ENCODE peak calls at places on chromosomes 7 and 10, in ten cellular contexts. N is lower leg skin, W is left ventricle myocardium inferior, S is choroid plexus epithelial cell, I is Peyer's patch, U is NAMALWA, H is HFF-Myc, J is tibial artery, C is A172, D is aorta. M is an unnamed sample.

GRCh38 chr7:114819629-114820362 is 102.1 kb upstream of the MDFIC start:
- DNase-seq in U (no peak), D (no peak), N (no peak), I (no peak), J (no peak), H (peak), S (peak), W (no peak), C (peak), M (no peak)

GRCh38 chr10:4941540-4942330 is 21.5 kb upstream of the AKR1C1 start:
- DNase-seq in J (no peak), D (no peak), N (no peak), S (no peak), C (peak), I (no peak), U (no peak), H (no peak), W (no peak), M (no peak)

GRCh38 chr10:3936422-3937040 is 151.5 kb upstream of the KLF6 start:
- DNase-seq in W (no peak), N (peak), S (no peak), U (no peak), D (no peak), I (no peak), H (no peak), C (no peak), J (no peak), M (no peak)

GRCh38 chr7:80284848-80285247 is 150.2 kb downstream of the GNAI1 start:
- DNase-seq in C (peak), N (no peak), J (no peak), S (peak), W (no peak), I (no peak), H (no peak), U (no peak), D (no peak), M (no peak)

GRCh38 chr7:23410446-23411183 is 59.7 kb downstream of the IGF2BP3 start:
- DNase-seq in N (no peak), W (no peak), U (peak), J (no peak), D (no peak), C (no peak), S (no peak), I (no peak), H (no peak), M (no peak)

GRCh38 chr7:54145716-54146115 is 396.5 kb upstream of the VSTM2A start:
- DNase-seq in H (no peak), W (no peak), N (no peak), J (no peak), I (no peak), D (no peak), C (no peak), U (no peak), S (no peak), M (no peak)

GRCh38 chr7:157818701-157819516 is 482.1 kb downstream of the DNAJB6 start:
- DNase-seq in C (no peak), S (no peak), J (no peak), U (no peak), I (no peak), N (no peak), D (peak), W (no peak), H (no peak), M (no peak)

GRCh38 chr10:6786579-6787031 is 206.5 kb upstream of the PRKCQ start:
- DNase-seq in N (no peak), W (no peak), H (peak), S (peak), C (peak), D (no peak), U (no peak), I (no peak), J (no peak), M (peak)

GRCh38 chr10:14740684-14741247 is 33.9 kb downstream of the FAM107B start:
- DNase-seq in I (no peak), W (no peak), D (no peak), J (no peak), H (no peak), S (peak), N (no peak), C (no peak), U (peak), M (no peak)

GRCh38 chr10:99827906-99828305 is 45.5 kb downstream of the ABCC2 start:
- DNase-seq in U (no peak), C (no peak), D (no peak), I (no peak), H (peak), S (peak), J (no peak), W (no peak), N (no peak), M (no peak)

GRCh38 chr7:148662646-148663045 is 36.1 kb upstream of the CUL1 start:
- DNase-seq in C (peak), H (no peak), S (no peak), U (no peak), I (no peak), J (no peak), N (no peak), D (no peak), W (no peak), M (no peak)

GRCh38 chr7:145497911-145498525 is 618.6 kb upstream of the CNTNAP2 start:
- DNase-seq in J (no peak), W (no peak), U (no peak), C (no peak), H (no peak), S (peak), D (no peak), N (no peak), I (no peak), M (no peak)